ENCODE peak calls at places on chromosomes 7 and 10, in six cellular contexts. D, U, E, R, J and K are unnamed samples.

GRCh38 chr7:13538669-13539068 is 450.8 kb downstream of the ETV1 start:
- DNase-seq in D (no peak), U (no peak), E (no peak), R (no peak), J (no peak), K (no peak)

GRCh38 chr10:132152896-132153580 is 33.7 kb upstream of the DPYSL4 start:
- DNase-seq in D (no peak), U (no peak), E (no peak), R (no peak), J (no peak), K (no peak)

GRCh38 chr7:29270979-29271658 is 76.5 kb downstream of the CHN2 start:
- DNase-seq in D (no peak), U (no peak), E (no peak), R (no peak), J (peak; percentile 4), K (peak; percentile 10)

GRCh38 chr7:44288811-44289340 is 36.5 kb downstream of the CAMK2B start:
- DNase-seq in D (peak; percentile 36), U (no peak), E (no peak), R (no peak), J (peak; percentile 1), K (no peak)

GRCh38 chr7:48180981-48181380 is 9.7 kb downstream of the ABCA13 start:
- DNase-seq in D (no peak), U (no peak), E (no peak), R (no peak), J (no peak), K (no peak)

GRCh38 chr7:43642897-43643630 is 60.2 kb downstream of the STK17A start:
- DNase-seq in D (no peak), U (no peak), E (peak; percentile 70), R (no peak), J (no peak), K (peak; percentile 32)

GRCh38 chr7:1095621-1096155 is 7.8 kb downstream of the GPER1 start:
- DNase-seq in D (no peak), U (no peak), E (no peak), R (no peak), J (no peak), K (no peak)

GRCh38 chr7:92875719-92876118 is 39.3 kb upstream of the CDK6 start:
- DNase-seq in D (no peak), U (no peak), E (no peak), R (no peak), J (peak; percentile 39), K (no peak)

GRCh38 chr7:64873517-64873916 is 29.6 kb upstream of the ZNF273 start:
- DNase-seq in D (no peak), U (no peak), E (no peak), R (no peak), J (no peak), K (no peak)